ENCODE peak calls at places on chromosome 9, in ten cellular contexts. J is activated CD4-positive, alpha-beta T cell treated with anti-CD3 and anti-CD28 coated beads for 48 hours; H is neuronal stem cell; V is NCI-H748 treated with DMSO at 0.1 percent for 48 hours; O is HL-60; N is stimulated activated CD8-positive, alpha-beta memory T cell treated with anti-CD3 and anti-CD28 coated beads, Interleukin-4, amount 100 ng/mL, for 4 hours; M is epithelial cell of esophagus; B is activated CD4-positive, CD25-positive, alpha-beta regulatory T cell treated with anti-CD3 and anti-CD28 coated beads, Interleukin-2, amount 50 U/mL, for 16 hours; T is activated naive CD8-positive, alpha-beta T cell treated with anti-CD3 and anti-CD28 coated beads for 36 hours; D is GDM1. P is an unnamed sample.

GRCh38 chr9:11551106-11551505 is 938.3 kb upstream of the PTPRD start:
- DNase-seq in J (no peak), H (no peak), V (no peak), O (no peak), N (no peak), M (no peak), B (no peak), T (no peak), D (no peak), P (no peak)

GRCh38 chr9:114049453-114050225 is 28.5 kb downstream of the AMBP start:
- DNase-seq in J (no peak), H (no peak), V (no peak), O (no peak), N (no peak), M (no peak), B (no peak), T (no peak), D (no peak), P (no peak)

GRCh38 chr9:16102154-16102553 is 549.3 kb downstream of the CCDC171 start:
- DNase-seq in J (no peak), H (no peak), V (no peak), O (no peak), N (no peak), M (no peak), B (no peak), T (no peak), D (no peak), P (no peak)

GRCh38 chr9:36625006-36625600 is 52.4 kb downstream of the MELK start:
- DNase-seq in J (no peak), H (no peak), V (no peak), O (no peak), N (no peak), M (peak), B (no peak), T (no peak), D (no peak), P (no peak)

GRCh38 chr9:4138180-4138579 is 161.7 kb downstream of the GLIS3 start:
- DNase-seq in J (no peak), H (no peak), V (no peak), O (no peak), N (no peak), M (no peak), B (no peak), T (no peak), D (no peak), P (no peak)

GRCh38 chr9:35618854-35619799 is 914 bp upstream of the CD72 start:
- DNase-seq in J (peak), H (no peak), V (no peak), O (no peak), N (no peak), M (no peak), B (no peak), T (peak), D (peak), P (no peak)

GRCh38 chr9:137269231-137269772 is 8.2 kb upstream of the TOR4A start:
- DNase-seq in J (no peak), H (no peak), V (no peak), O (no peak), N (no peak), M (peak), B (no peak), T (no peak), D (no peak), P (no peak)

GRCh38 chr9:21381752-21382339 is 3.4 kb downstream of the IFNA2 start:
- DNase-seq in J (no peak), H (no peak), V (no peak), O (no peak), N (no peak), M (peak), B (no peak), T (peak), D (peak), P (no peak)

GRCh38 chr9:13719981-13720380 is 440.5 kb upstream of the MPDZ start:
- DNase-seq in J (no peak), H (no peak), V (no peak), O (no peak), N (no peak), M (peak), B (no peak), T (no peak), D (no peak), P (no peak)

GRCh38 chr9:130680836-130681768 is 12.5 kb upstream of the EXOSC2 start:
- DNase-seq in J (peak), H (no peak), V (peak), O (peak), N (no peak), M (peak), B (no peak), T (peak), D (peak), P (no peak)

GRCh38 chr9:134333234-134333873 is 7.1 kb downstream of the RXRA start:
- DNase-seq in J (no peak), H (no peak), V (no peak), O (no peak), N (no peak), M (no peak), B (no peak), T (no peak), D (no peak), P (no peak)

GRCh38 chr9:83266618-83267543 is 203.9 kb upstream of the RASEF start:
- DNase-seq in J (no peak), H (no peak), V (no peak), O (no peak), N (no peak), M (peak), B (no peak), T (no peak), D (no peak), P (no peak)

GRCh38 chr9:113381909-113382411 is 5.2 kb upstream of the HDHD3 start:
- DNase-seq in J (no peak), H (no peak), V (no peak), O (no peak), N (no peak), M (peak), B (no peak), T (no peak), D (no peak), P (no peak)

GRCh38 chr9:112078432-112078831 is 96.7 kb downstream of the SUSD1 start:
- DNase-seq in J (no peak), H (no peak), V (no peak), O (no peak), N (no peak), M (no peak), B (no peak), T (no peak), D (no peak), P (no peak)

GRCh38 chr9:23830949-23831730 is 5.1 kb upstream of the ELAVL2 start:
- DNase-seq in J (no peak), H (no peak), V (no peak), O (no peak), N (no peak), M (no peak), B (no peak), T (no peak), D (no peak), P (no peak)

GRCh38 chr9:106059886-106060285 is 365.5 kb downstream of the TMEM38B start:
- DNase-seq in J (no peak), H (no peak), V (no peak), O (no peak), N (no peak), M (no peak), B (no peak), T (no peak), D (no peak), P (no peak)

GRCh38 chr9:132630116-132630515 is 39.7 kb downstream of the DDX31 start:
- DNase-seq in J (no peak), H (no peak), V (no peak), O (no peak), N (no peak), M (no peak), B (no peak), T (no peak), D (no peak), P (no peak)

GRCh38 chr9:121824651-121825480 is 173.4 kb downstream of the DAB2IP start:
- DNase-seq in J (no peak), H (no peak), V (no peak), O (no peak), N (no peak), M (no peak), B (no peak), T (no peak), D (no peak), P (no peak)

GRCh38 chr9:124390812-124391658 is 24.2 kb downstream of the PSMB7 start:
- DNase-seq in J (no peak), H (no peak), V (no peak), O (no peak), N (no peak), M (peak), B (no peak), T (no peak), D (no peak), P (no peak)

P was measured in cortex of kidney.